ENCODE peak calls at places on chromosomes 7 and 10, in seven cellular contexts. B, I, J, D, Z, E and P are unnamed samples.
A peak's percentile ranks its signal among the peaks of the same experiment; 100 is the strongest.

GRCh38 chr10:71727429-71728217 is 8.0 kb upstream of the C10orf105 start:
- DNase-seq in E (no peak), I (peak; percentile 21), J (peak; percentile 70), B (peak; percentile 59), Z (peak; percentile 74), D (peak; percentile 62), P (peak; percentile 53)

GRCh38 chr7:51220226-51220625 is 96.4 kb downstream of the COBL start:
- DNase-seq in I (no peak), D (no peak), B (no peak), J (no peak), Z (no peak), E (no peak), P (no peak)

GRCh38 chr10:105391670-105392331 is 750.7 kb downstream of the SORCS3 start:
- DNase-seq in Z (no peak), B (no peak), J (no peak), E (no peak), D (no peak), I (no peak), P (no peak)

GRCh38 chr7:18916826-18917225 is 200.6 kb downstream of the TWIST1 start:
- DNase-seq in D (no peak), Z (no peak), B (no peak), J (no peak), I (no peak), E (no peak), P (no peak)

GRCh38 chr10:71685554-71686202 is 33.9 kb downstream of the C10orf105 start:
- DNase-seq in B (no peak), Z (no peak), D (no peak), J (no peak), E (no peak), I (no peak), P (no peak)

GRCh38 chr10:663844-664243 is 25.6 kb downstream of the DIP2C start:
- DNase-seq in I (no peak), E (no peak), Z (no peak), J (no peak), D (no peak), B (no peak), P (no peak)

GRCh38 chr7:150835702-150836280 is 16.5 kb upstream of the AOC1 start:
- DNase-seq in Z (no peak), D (no peak), E (no peak), J (no peak), I (no peak), B (no peak), P (no peak)

GRCh38 chr7:49308787-49309186 is 384.4 kb downstream of the CDC14C start:
- DNase-seq in B (no peak), I (no peak), E (no peak), D (no peak), Z (no peak), J (no peak), P (no peak)

GRCh38 chr10:78904196-78904595 is 164.6 kb upstream of the ZMIZ1 start:
- DNase-seq in I (no peak), Z (no peak), D (no peak), E (peak; percentile 35), B (no peak), J (no peak), P (no peak)

GRCh38 chr10:69976795-69977546 is 75.7 kb upstream of the MACROH2A2 start:
- DNase-seq in B (no peak), D (no peak), E (no peak), I (peak; percentile 12), Z (no peak), J (no peak), P (no peak)

GRCh38 chr10:10826125-10826524 is 191.5 kb upstream of the CELF2 start:
- DNase-seq in D (no peak), Z (no peak), I (peak; percentile 87), B (peak; percentile 64), J (peak; percentile 66), E (no peak), P (no peak)

GRCh38 chr10:92691042-92691590 is 1.4 kb downstream of the HHEX start:
- DNase-seq in E (no peak), D (no peak), I (no peak), B (no peak), J (no peak), Z (no peak), P (no peak)

GRCh38 chr10:70664702-70665195 is 7.6 kb upstream of the ADAMTS14 start:
- DNase-seq in J (peak; percentile 66), E (no peak), Z (no peak), D (no peak), B (peak; percentile 77), I (peak; percentile 85), P (no peak)

GRCh38 chr7:39896840-39897239 is 53.2 kb upstream of the CDK13 start:
- DNase-seq in E (no peak), J (no peak), D (no peak), I (no peak), Z (no peak), B (no peak), P (no peak)

GRCh38 chr10:69572159-69573055 is 815 bp downstream of the NEUROG3 start:
- DNase-seq in J (no peak), D (no peak), B (peak; percentile 1), I (no peak), E (no peak), Z (no peak), P (no peak)

GRCh38 chr10:71696635-71697326 is 22.8 kb downstream of the C10orf105 start:
- DNase-seq in Z (peak; percentile 52), B (no peak), I (peak; percentile 20), J (peak; percentile 65), E (peak; percentile 84), D (peak; percentile 73), P (peak; percentile 56)

GRCh38 chr10:72637398-72637857 is 11.5 kb upstream of the MICU1 start:
- DNase-seq in Z (no peak), I (peak; percentile 35), J (peak; percentile 18), E (no peak), B (no peak), D (no peak), P (no peak)

GRCh38 chr10:78007172-78007571 is 22.1 kb downstream of the POLR3A start:
- DNase-seq in Z (no peak), B (no peak), D (no peak), I (peak; percentile 35), J (no peak), E (no peak), P (no peak)

GRCh38 chr10:21036757-21037156 is 139.6 kb upstream of the NEBL start:
- DNase-seq in E (no peak), B (no peak), D (no peak), Z (no peak), J (no peak), I (no peak), P (no peak)

GRCh38 chr10:125000366-125001312 is 58.7 kb downstream of the ZRANB1 start:
- DNase-seq in E (peak; percentile 61), J (no peak), I (peak; percentile 31), B (no peak), D (no peak), Z (no peak), P (peak; percentile 17)

GRCh38 chr10:11505636-11506035 is 105.8 kb downstream of the USP6NL start:
- DNase-seq in B (no peak), E (no peak), J (no peak), I (no peak), D (no peak), Z (no peak), P (no peak)

GRCh38 chr10:4691776-4692175 is 134.2 kb upstream of the AKR1E2 start:
- DNase-seq in Z (no peak), D (no peak), J (peak; percentile 32), B (peak; percentile 54), I (peak; percentile 85), E (no peak), P (no peak)

GRCh38 chr10:114806572-114807391 is 14.8 kb upstream of the FHIP2A start:
- DNase-seq in J (no peak), B (no peak), D (no peak), E (no peak), I (no peak), Z (no peak), P (no peak)

GRCh38 chr7:155885162-155886160 is 73.2 kb upstream of the SHH start:
- DNase-seq in Z (no peak), I (peak; percentile 21), J (peak; percentile 62), E (peak; percentile 60), D (no peak), B (no peak), P (no peak)

GRCh38 chr7:44801890-44802289 is 5.4 kb downstream of the PPIA start:
- DNase-seq in B (peak; percentile 60), D (no peak), Z (no peak), I (peak; percentile 70), E (no peak), J (peak; percentile 76), P (no peak)

GRCh38 chr10:118900617-118901016 is 128.9 kb upstream of the NANOS1 start:
- DNase-seq in I (no peak), E (no peak), B (no peak), D (no peak), J (no peak), Z (no peak), P (no peak)

GRCh38 chr10:96645191-96645721 is 58.4 kb upstream of the TM9SF3 start:
- DNase-seq in E (no peak), I (no peak), D (no peak), J (no peak), B (no peak), Z (no peak), P (no peak)

GRCh38 chr7:97576043-97576442 is 155.8 kb upstream of the TAC1 start:
- DNase-seq in D (no peak), B (no peak), E (no peak), I (no peak), J (no peak), Z (no peak), P (no peak)

GRCh38 chr7:24757799-24758275 is 573 bp upstream of the GSDME start:
- DNase-seq in B (peak; percentile 56), I (peak; percentile 63), D (no peak), Z (no peak), J (peak; percentile 54), E (no peak), P (no peak)

GRCh38 chr7:121329460-121330052 is 756 bp downstream of the WNT16 start:
- DNase-seq in Z (no peak), D (no peak), I (peak; percentile 29), J (peak; percentile 41), E (no peak), B (no peak), P (no peak)

GRCh38 chr10:124325998-124326636 is 92.6 kb downstream of the OAT start:
- DNase-seq in Z (no peak), D (no peak), E (no peak), J (no peak), I (no peak), B (no peak), P (no peak)

GRCh38 chr7:70477051-70478010 is 654.6 kb upstream of the GALNT17 start:
- DNase-seq in I (peak; percentile 80), Z (no peak), B (no peak), D (no peak), J (no peak), E (no peak), P (no peak)

GRCh38 chr10:87850742-87851205 is 12.6 kb downstream of the KLLN start:
- DNase-seq in I (peak; percentile 62), E (peak; percentile 66), D (peak; percentile 33), B (peak; percentile 44), J (peak; percentile 72), Z (peak; percentile 35), P (no peak)

GRCh38 chr7:961546-962400 is 7.3 kb upstream of the ADAP1 start:
- DNase-seq in E (no peak), J (no peak), B (no peak), D (no peak), I (no peak), Z (no peak), P (no peak)

GRCh38 chr10:47169631-47170030 is 130.4 kb upstream of the GDF10 start:
- DNase-seq in B (no peak), E (no peak), D (no peak), I (no peak), Z (no peak), J (no peak), P (no peak)

GRCh38 chr7:29416906-29417305 is 146.7 kb upstream of the PRR15 start:
- DNase-seq in I (no peak), Z (no peak), E (no peak), D (no peak), B (no peak), J (no peak), P (no peak)

GRCh38 chr7:134736381-134736780 is 43.1 kb upstream of the CALD1 start:
- DNase-seq in J (no peak), E (no peak), I (no peak), Z (no peak), B (no peak), D (no peak), P (no peak)

GRCh38 chr7:47516985-47517590 is 64.8 kb downstream of the TNS3 start:
- DNase-seq in I (no peak), B (no peak), E (no peak), D (no peak), Z (no peak), J (no peak), P (no peak)